ENCODE peak calls at places on chromosomes 11 and 22, in nine cellular contexts. B is AG09319; Q is stimulated activated CD8-positive, alpha-beta memory T cell treated with anti-CD3 and anti-CD28 coated beads, Interleukin-7, amount 100 ng/mL, for 1 hour; E is activated T-cell treated with anti-CD3 and anti-CD28 coated beads, Interleukin-2, amount 50 U/mL, for 48 hours; Y is cardiac fibroblast; D is hypothalamus; I is stimulated activated effector memory CD8-positive, alpha-beta T cell treated with anti-CD3 and anti-CD28 coated beads, Interleukin-12 subunit alpha, Interleukin-12 subunit beta, amount 100 ng/mL, for 72 hours; M is DMS153; Z is D341Med. W is an unnamed sample.

GRCh38 chr11:93133710-93134109 is 64.1 kb downstream of the SLC36A4 start:
- DNase-seq in B (no peak), Q (no peak), E (no peak), Y (peak; percentile 74), D (no peak), I (no peak), M (no peak), Z (no peak), W (no peak)

GRCh38 chr22:38230108-38230825 is 28.5 kb downstream of the MAFF start:
- DNase-seq in B (no peak), Q (no peak), E (peak; percentile 43), Y (peak; percentile 77), D (no peak), I (no peak), M (peak; percentile 75), Z (peak; percentile 73), W (no peak)

GRCh38 chr22:50710221-50710620 is 27.8 kb upstream of the ACR start:
- DNase-seq in B (no peak), Q (no peak), E (no peak), Y (no peak), D (no peak), I (no peak), M (no peak), Z (no peak), W (no peak)

GRCh38 chr22:46105494-46106278 is 44.6 kb upstream of the PPARA start:
- DNase-seq in B (no peak), Q (no peak), E (no peak), Y (peak; percentile 63), D (no peak), I (no peak), M (no peak), Z (no peak), W (no peak)

GRCh38 chr11:76635991-76636520 is 34.5 kb downstream of the LRRC32 start:
- DNase-seq in B (no peak), Q (no peak), E (peak; percentile 8), Y (no peak), D (no peak), I (no peak), M (no peak), Z (peak; percentile 3), W (no peak)

GRCh38 chr22:35894464-35894878 is 134.2 kb downstream of the RBFOX2 start:
- DNase-seq in B (no peak), Q (no peak), E (no peak), Y (no peak), D (no peak), I (no peak), M (no peak), Z (no peak), W (no peak)

GRCh38 chr11:44326615-44327475 is 16.9 kb upstream of the ALX4 start:
- DNase-seq in B (no peak), Q (no peak), E (no peak), Y (peak; percentile 39), D (no peak), I (no peak), M (peak; percentile 15), Z (no peak), W (no peak)

GRCh38 chr22:27668828-27669797 is 132.4 kb downstream of the MN1 start:
- DNase-seq in B (no peak), Q (no peak), E (no peak), Y (peak; percentile 86), D (no peak), I (no peak), M (no peak), Z (peak; percentile 60), W (no peak)

GRCh38 chr11:130168105-130168504 is 8.5 kb downstream of the ST14 start:
- DNase-seq in B (no peak), Q (no peak), E (no peak), Y (peak; percentile 76), D (no peak), I (no peak), M (no peak), Z (no peak), W (no peak)

GRCh38 chr11:64639885-64640284 is 48.9 kb downstream of the SLC22A12 start:
- DNase-seq in B (no peak), Q (no peak), E (no peak), Y (no peak), D (no peak), I (no peak), M (no peak), Z (no peak), W (no peak)

GRCh38 chr11:92627615-92628201 is 341.7 kb upstream of the MTNR1B start:
- DNase-seq in B (no peak), Q (no peak), E (no peak), Y (peak; percentile 22), D (no peak), I (no peak), M (no peak), Z (no peak), W (no peak)

GRCh38 chr11:1779806-1780699 is 16.3 kb upstream of the CTSD start:
- DNase-seq in B (no peak), Q (no peak), E (no peak), Y (no peak), D (no peak), I (no peak), M (no peak), Z (no peak), W (no peak)

GRCh38 chr22:39220897-39221850 is 23.6 kb downstream of the PDGFB start:
- DNase-seq in B (no peak), Q (no peak), E (no peak), Y (peak; percentile 73), D (no peak), I (no peak), M (no peak), Z (no peak), W (no peak)

GRCh38 chr11:124510279-124510678 is 33.2 kb downstream of the OR8B12 start:
- DNase-seq in B (no peak), Q (no peak), E (no peak), Y (no peak), D (no peak), I (no peak), M (no peak), Z (no peak), W (no peak)

GRCh38 chr11:12460441-12460840 is 83.1 kb downstream of the PARVA start:
- DNase-seq in B (no peak), Q (no peak), E (no peak), Y (no peak), D (no peak), I (no peak), M (no peak), Z (no peak), W (peak; percentile 13)

GRCh38 chr11:1765871-1766718 is 2.4 kb upstream of the CTSD start:
- DNase-seq in B (no peak), Q (no peak), E (no peak), Y (no peak), D (no peak), I (no peak), M (no peak), Z (no peak), W (no peak)

W was measured in NCI-H2029.